ENCODE peak calls at places on chromosomes 13 and 19, in five cellular contexts. Y is K562, W is IMR-90, O is GM12878, R is HepG2. E is an unnamed sample.

GRCh38 chr19:996051-996838 is 4.0 kb upstream of the GRIN3B start:
- DNase-seq in Y (peak), W (peak), O (no peak), R (no peak), E (peak)

GRCh38 chr13:46523972-46524737 is 28.8 kb upstream of the LRCH1 start:
- DNase-seq in Y (no peak), W (no peak), O (no peak), R (no peak), E (no peak)

GRCh38 chr13:77740931-77741586 is 43.6 kb downstream of the SLAIN1 start:
- DNase-seq in Y (no peak), W (no peak), O (no peak), R (no peak), E (no peak)

GRCh38 chr19:54515156-54515555 is 12.5 kb downstream of the LAIR2 start:
- DNase-seq in Y (no peak), W (no peak), O (no peak), R (no peak), E (no peak)

GRCh38 chr19:3852614-3853254 is 16.1 kb downstream of the ZFR2 start:
- DNase-seq in Y (no peak), W (peak), O (no peak), R (peak), E (no peak)

GRCh38 chr13:54433511-54434206 is 1405.0 kb downstream of the OLFM4 start:
- DNase-seq in Y (no peak), W (no peak), O (no peak), R (peak), E (no peak)

GRCh38 chr19:39407644-39408391 is 1.2 kb downstream of the ZFP36 start:
- DNase-seq in Y (no peak), W (no peak), O (no peak), R (no peak), E (no peak)

GRCh38 chr13:38417727-38418126 is 68.1 kb downstream of the UFM1 start:
- DNase-seq in Y (peak), W (peak), O (no peak), R (peak), E (peak)

GRCh38 chr13:112078216-112078615 is 11.3 kb downstream of the SOX1 start:
- DNase-seq in Y (no peak), W (no peak), O (no peak), R (no peak), E (no peak)

GRCh38 chr13:58302349-58302748 is 670.8 kb downstream of the PCDH17 start:
- DNase-seq in Y (no peak), W (no peak), O (no peak), R (no peak), E (no peak)

GRCh38 chr19:15836595-15837398 is 21.3 kb upstream of the OR10H1 start:
- DNase-seq in Y (peak), W (peak), O (peak), R (peak), E (peak)

GRCh38 chr19:15015946-15016542 is 33.2 kb upstream of the CASP14 start:
- DNase-seq in Y (peak), W (no peak), O (no peak), R (peak), E (no peak)

GRCh38 chr19:56423985-56424353 is 19.8 kb downstream of the ZNF583 start:
- DNase-seq in Y (no peak), W (no peak), O (no peak), R (no peak), E (no peak)
- TF ChIP-seq MXI1 in Y (no peak), W (no peak), O (no peak), R (no peak), E (no peak)

GRCh38 chr19:48636859-48637448 is at the start of gene DBP:
- DNase-seq in Y (no peak), W (no peak), O (no peak), R (no peak), E (peak)

GRCh38 chr19:48634036-48634342 is 3.2 kb downstream of the DBP start:
- DNase-seq in Y (no peak), W (no peak), O (no peak), R (no peak), E (no peak)

GRCh38 chr19:48635966-48636858 is 967 bp downstream of the DBP start:
- DNase-seq in Y (no peak), W (no peak), O (no peak), R (no peak), E (no peak)

GRCh38 chr19:48634424-48635262 is 2.5 kb downstream of the DBP start:
- DNase-seq in Y (peak), W (peak), O (peak), R (peak), E (peak)

GRCh38 chr19:48635263-48635965 is 1.8 kb downstream of the DBP start:
- DNase-seq in Y (peak), W (no peak), O (no peak), R (no peak), E (peak)
- TF ChIP-seq MXI1 in Y (no peak), W (no peak), O (peak), R (peak), E (no peak)

GRCh38 chr19:37885392-37885791 is 21.0 kb downstream of the WDR87 start:
- DNase-seq in Y (no peak), W (no peak), O (no peak), R (no peak), E (no peak)
- TF ChIP-seq MXI1 in Y (no peak), W (no peak), O (no peak), R (no peak), E (no peak)

GRCh38 chr19:51382004-51382403 is 5.8 kb downstream of the LIM2 start:
- DNase-seq in Y (no peak), W (no peak), O (no peak), R (no peak), E (no peak)

GRCh38 chr19:51375504-51376221 is 3.2 kb upstream of the NKG7 start:
- DNase-seq in Y (no peak), W (no peak), O (peak), R (no peak), E (no peak)

GRCh38 chr19:51377422-51377821 is 5.0 kb upstream of the NKG7 start:
- DNase-seq in Y (no peak), W (no peak), O (no peak), R (no peak), E (no peak)

DNA sequence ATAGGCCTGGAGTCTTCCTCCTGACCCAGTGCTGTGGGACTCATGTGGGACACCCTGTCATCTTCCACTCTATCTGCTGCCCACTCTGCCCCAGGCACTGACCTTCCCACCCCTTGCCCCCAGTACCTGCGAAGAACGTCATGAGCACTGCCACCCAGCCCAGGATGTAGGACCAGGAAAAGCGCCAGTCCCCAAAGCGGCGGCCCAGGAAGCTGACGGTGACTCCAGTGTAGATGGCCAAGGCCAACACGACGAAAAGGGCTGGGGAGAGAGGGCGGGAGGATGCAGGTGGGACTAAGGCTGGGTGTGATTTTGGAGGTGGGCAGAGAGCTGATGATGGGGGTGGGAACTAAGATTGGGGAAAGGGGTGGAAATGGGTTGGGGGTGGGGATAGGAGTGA is 7.4 kb downstream of the LIM2 start:
- DNase-seq in Y (no peak), W (no peak), O (no peak), R (no peak), E (no peak)
- TF ChIP-seq MXI1 in Y (no peak), W (no peak), O (no peak), R (no peak), E (no peak)

GRCh38 chr19:34367424-34367957 is 2.5 kb downstream of the GPI start:
- DNase-seq in Y (no peak), W (no peak), O (no peak), R (no peak), E (no peak)
- TF ChIP-seq MXI1 in Y (no peak), W (no peak), O (no peak), R (no peak), E (no peak)

GRCh38 chr19:35110974-35111373 is 4.6 kb upstream of the FXYD3 start:
- DNase-seq in Y (peak), W (no peak), O (no peak), R (no peak), E (no peak)
- TF ChIP-seq MXI1 in Y (no peak), W (no peak), O (no peak), R (no peak), E (no peak)

DNA sequence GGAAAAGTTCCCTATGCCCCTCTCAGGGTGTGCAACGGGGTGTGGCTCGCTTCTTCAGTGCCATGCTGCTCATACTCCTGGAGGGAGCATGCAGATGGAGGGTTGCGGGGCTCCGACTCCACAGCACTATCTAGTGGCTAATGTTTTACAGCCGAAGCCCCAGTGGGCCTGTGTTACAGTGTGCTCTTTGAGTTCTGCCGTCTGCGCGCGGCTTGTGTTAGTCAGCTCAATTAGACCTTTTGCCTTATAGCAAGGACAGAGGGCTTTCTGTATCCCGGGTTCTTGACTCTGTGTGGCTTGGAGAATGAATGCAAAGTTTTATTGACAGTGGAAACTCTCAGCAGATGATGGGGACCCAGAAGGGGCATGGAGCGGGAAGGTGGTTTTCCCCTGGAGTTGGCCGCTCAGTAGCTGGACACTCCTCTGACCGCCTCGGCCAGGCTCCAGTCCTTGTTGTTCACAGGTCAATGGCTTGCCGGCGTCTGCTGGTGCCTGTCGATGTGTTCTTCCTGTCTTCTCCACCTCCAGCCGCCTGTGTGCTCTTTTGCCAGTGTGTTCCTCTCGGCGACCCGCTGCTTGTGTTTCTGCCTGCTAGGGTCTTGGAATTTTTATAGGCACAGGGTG is 383.4 kb downstream of the LMO7 start:
- DNase-seq in Y (no peak), W (no peak), O (no peak), R (peak), E (peak)
- TF ChIP-seq MXI1 in Y (no peak), W (no peak), O (no peak), R (no peak), E (no peak)

E was measured in SK-N-SH.